ENCODE peak calls at places on chromosome 1, in nine cellular contexts. P, Y, C, G, I, F, X, S and V are unnamed samples.
A peak's percentile ranks its signal among the peaks of the same experiment; 100 is the strongest.

GRCh38 chr1:92924501-92924900 is 36.8 kb downstream of the DIPK1A start:
- DNase-seq in X (no peak), S (no peak), Y (no peak), G (no peak), C (no peak), F (no peak), P (no peak), I (no peak), V (no peak)

GRCh38 chr1:161216945-161217712 is 2.0 kb downstream of the FCER1G start:
- DNase-seq in F (no peak), X (peak; percentile 83), P (peak; percentile 71), G (no peak), S (no peak), C (no peak), Y (no peak), I (no peak), V (no peak)

GRCh38 chr1:99681583-99681982 is 35.7 kb downstream of the PALMD start:
- DNase-seq in Y (no peak), P (no peak), G (no peak), X (no peak), F (no peak), S (no peak), C (no peak), I (no peak), V (no peak)

GRCh38 chr1:46400398-46400797 is 6.3 kb downstream of the FAAH start:
- DNase-seq in X (no peak), I (no peak), P (no peak), Y (no peak), F (no peak), C (peak; percentile 59), S (no peak), G (no peak), V (no peak)

GRCh38 chr1:2976180-2976562 is 45.1 kb upstream of the ACTRT2 start:
- DNase-seq in X (no peak), G (no peak), Y (no peak), S (peak; percentile 61), F (no peak), I (no peak), P (no peak), C (no peak), V (no peak)

GRCh38 chr1:175158133-175158532 is 34.4 kb downstream of the KIAA0040 start:
- DNase-seq in F (no peak), C (no peak), P (peak; percentile 2), I (no peak), S (no peak), G (peak; percentile 73), Y (no peak), X (no peak), V (no peak)

GRCh38 chr1:14103878-14104430 is 404.0 kb downstream of the PRDM2 start:
- DNase-seq in F (no peak), Y (no peak), C (no peak), G (no peak), P (no peak), X (no peak), S (no peak), I (no peak), V (no peak)

GRCh38 chr1:212485895-212486590 is 53.3 kb downstream of the NENF start:
- DNase-seq in I (peak; percentile 88), S (peak; percentile 88), Y (no peak), F (no peak), X (peak; percentile 78), G (peak; percentile 97), C (peak; percentile 56), P (peak; percentile 88), V (peak; percentile 94)

GRCh38 chr1:245475116-245475515 is 320.3 kb downstream of the KIF26B start:
- DNase-seq in Y (no peak), P (peak; percentile 48), X (peak; percentile 16), S (no peak), I (peak; percentile 16), G (peak; percentile 6), C (no peak), F (no peak), V (no peak)

GRCh38 chr1:163571950-163572349 is 250.2 kb downstream of the NUF2 start:
- DNase-seq in G (no peak), Y (no peak), X (no peak), P (no peak), C (no peak), S (no peak), F (no peak), I (no peak), V (no peak)

GRCh38 chr1:96962807-96963206 is 241.2 kb downstream of the PTBP2 start:
- DNase-seq in X (no peak), F (peak; percentile 46), P (peak; percentile 73), I (peak; percentile 51), C (no peak), S (no peak), G (peak; percentile 84), Y (no peak), V (peak; percentile 30)

GRCh38 chr1:110872366-110872744 is 593 bp upstream of the CD53 start:
- DNase-seq in C (no peak), X (no peak), P (no peak), G (no peak), Y (no peak), F (no peak), I (no peak), S (no peak), V (no peak)

GRCh38 chr1:235806128-235806527 is 60.6 kb downstream of the LYST start:
- DNase-seq in Y (no peak), I (no peak), G (peak; percentile 42), C (no peak), S (no peak), X (peak; percentile 73), P (no peak), F (no peak), V (no peak)

GRCh38 chr1:59674605-59675004 is 140.1 kb upstream of the HOOK1 start:
- DNase-seq in I (no peak), X (peak; percentile 82), S (no peak), C (peak; percentile 28), F (peak; percentile 62), P (peak; percentile 79), Y (no peak), G (peak; percentile 85), V (peak; percentile 33)

DNA sequence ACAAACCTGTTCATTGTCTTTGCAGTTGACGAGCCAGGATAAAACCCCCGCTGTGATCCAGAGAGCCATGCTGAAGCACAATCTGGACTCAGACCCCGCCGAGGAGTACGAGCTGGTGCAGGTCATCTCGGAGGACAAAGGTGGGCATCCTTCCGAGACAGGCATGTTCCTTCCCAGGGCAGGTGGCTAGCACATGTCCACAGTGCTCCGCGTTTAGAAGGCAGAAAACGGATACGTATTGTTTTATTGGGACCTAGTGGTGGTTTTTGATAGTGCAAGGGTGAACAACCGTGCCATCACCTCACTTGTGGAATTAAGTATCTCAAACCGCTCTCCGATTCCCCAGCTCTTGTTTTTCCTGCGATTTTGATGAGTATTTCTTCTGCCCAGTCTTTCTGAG is 115.3 kb downstream of the COLGALT2 start:
- DNase-seq in S (no peak), I (no peak), C (no peak), X (no peak), P (no peak), G (no peak), F (no peak), Y (no peak), V (no peak)
- TF ChIP-seq CTCF in S (no peak), I (no peak), C (no peak), X (peak; percentile 14), P (peak; percentile 26), G (peak; percentile 24), F (no peak), Y (peak; percentile 38), V (peak; percentile 42)

DNA sequence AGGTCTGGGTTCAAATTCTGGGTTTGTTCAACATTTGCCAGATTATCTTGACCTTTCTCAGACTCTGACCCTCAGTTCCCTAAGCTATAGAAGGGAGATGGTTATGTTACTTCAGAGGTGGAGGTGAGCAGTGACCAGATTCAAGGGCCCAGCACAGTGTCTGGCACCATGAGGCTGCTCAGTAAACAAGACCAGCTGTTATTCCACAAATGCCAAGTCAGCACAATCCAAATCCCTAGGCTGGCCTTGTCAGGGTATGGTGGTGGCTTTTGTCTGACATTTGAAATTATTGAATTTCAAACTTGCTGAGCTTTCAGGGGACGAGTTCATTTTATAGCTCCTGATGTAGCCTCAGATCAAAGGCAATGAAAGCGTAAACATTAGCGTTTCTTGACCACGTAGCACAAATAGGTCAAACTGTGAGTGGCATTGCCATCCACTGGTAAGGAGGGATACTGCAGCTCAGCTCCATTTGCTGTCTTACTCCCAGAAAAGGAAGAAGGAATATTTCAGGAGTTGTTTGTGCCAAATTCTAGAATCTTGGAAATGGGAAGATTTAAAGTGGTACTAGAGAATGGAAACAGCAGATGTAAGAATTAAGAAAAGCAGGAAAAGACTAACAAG is 94.3 kb upstream of the EDN2 start:
- DNase-seq in P (peak; percentile 11), I (peak; percentile 1), G (peak; percentile 16), X (peak; percentile 36), Y (no peak), F (no peak), S (no peak), C (no peak), V (peak; percentile 11)
- TF ChIP-seq CTCF in P (peak; percentile 41), I (peak; percentile 50), G (peak; percentile 53), X (peak; percentile 61), Y (peak; percentile 65), F (peak; percentile 13), S (peak; percentile 30), C (peak; percentile 62), V (peak; percentile 40)

DNA sequence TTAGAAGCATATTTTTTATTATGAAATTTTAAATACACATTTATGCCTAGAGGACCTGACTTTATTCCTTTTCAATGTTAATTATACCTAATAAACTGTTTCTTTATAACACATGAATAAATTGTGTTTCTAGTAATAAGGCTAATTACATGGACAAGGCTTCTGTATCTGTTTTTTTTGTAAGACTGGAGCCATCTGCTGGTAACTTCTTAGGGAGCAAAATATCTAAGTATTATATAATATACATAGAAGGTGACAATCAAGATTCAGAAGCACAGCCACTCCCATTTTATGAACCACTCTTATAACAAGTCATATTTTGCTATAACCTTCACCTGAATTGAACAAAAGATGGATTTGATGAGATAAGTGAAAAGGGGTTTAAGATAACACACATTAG is 84.2 kb downstream of the LBR start:
- DNase-seq in S (no peak), G (peak; percentile 45), I (no peak), C (no peak), Y (no peak), F (no peak), P (peak; percentile 4), X (peak; percentile 28), V (no peak)
- TF ChIP-seq CTCF in S (no peak), G (peak; percentile 33), I (peak; percentile 17), C (no peak), Y (no peak), F (no peak), P (peak; percentile 8), X (peak; percentile 24), V (no peak)

GRCh38 chr1:154772056-154772455 is 98.0 kb downstream of the KCNN3 start:
- DNase-seq in C (no peak), I (no peak), X (no peak), S (no peak), Y (no peak), G (no peak), P (no peak), F (no peak), V (no peak)

GRCh38 chr1:154774175-154774855 is 95.8 kb downstream of the KCNN3 start:
- DNase-seq in P (no peak), Y (no peak), I (no peak), G (no peak), S (no peak), X (no peak), C (no peak), F (no peak), V (no peak)

GRCh38 chr1:154770897-154771594 is 99.0 kb downstream of the KCNN3 start:
- DNase-seq in S (no peak), F (no peak), X (no peak), G (peak; percentile 36), C (no peak), I (no peak), P (no peak), Y (no peak), V (no peak)

GRCh38 chr1:154773551-154773950 is 96.5 kb downstream of the KCNN3 start:
- DNase-seq in P (no peak), S (no peak), X (no peak), C (no peak), Y (no peak), G (no peak), F (no peak), I (no peak), V (no peak)

GRCh38 chr1:154772611-154773515 is 97.2 kb downstream of the KCNN3 start:
- DNase-seq in Y (no peak), P (no peak), X (no peak), I (no peak), F (no peak), S (no peak), G (no peak), C (no peak), V (no peak)
- TF ChIP-seq CTCF in Y (no peak), P (no peak), X (no peak), I (no peak), F (no peak), S (no peak), G (no peak), C (no peak), V (no peak)